ENCODE peak calls at places on chromosome 20, in six cellular contexts. One of them, this sample, is unnamed. For H3K9me3, the result is how much of the 10 kb centered on the place peaks cover.

GRCh38 chr20:62388839-62389600 is 2.1 kb downstream of the RPS21 start:
- DNase-seq in HCT116: no peak
- DNase-seq in small intestine: no peak
- DNase-seq in naive thymus-derived CD4-positive, alpha-beta T cell: no peak
- DNase-seq in A549: no peak
- DNase-seq in H1: no peak
- DNase-seq in this sample: no peak

GRCh38 chr20:35117148-35117547 is 24.5 kb upstream of the TRPC4AP start:
- DNase-seq in naive thymus-derived CD4-positive, alpha-beta T cell: no peak
- DNase-seq in HCT116: no peak
- DNase-seq in H1: no peak
- DNase-seq in small intestine: no peak
- DNase-seq in A549: no peak
- DNase-seq in this sample: no peak

GRCh38 chr20:59342017-59342957 is 41.9 kb downstream of the EDN3 start:
- DNase-seq in A549: no peak
- DNase-seq in HCT116: no peak
- DNase-seq in naive thymus-derived CD4-positive, alpha-beta T cell: no peak
- DNase-seq in H1: no peak
- DNase-seq in small intestine: peak
- DNase-seq in this sample: no peak

GRCh38 chr20:6959900-6960312 is 192.4 kb downstream of the BMP2 start:
- DNase-seq in naive thymus-derived CD4-positive, alpha-beta T cell: no peak
- DNase-seq in HCT116: no peak
- DNase-seq in H1: no peak
- DNase-seq in small intestine: peak
- DNase-seq in A549: no peak
- DNase-seq in this sample: no peak

GRCh38 chr20:1301031-1301529 is 27.9 kb downstream of the SDCBP2 start:
- DNase-seq in naive thymus-derived CD4-positive, alpha-beta T cell: peak
- DNase-seq in H1: no peak
- DNase-seq in HCT116: peak
- DNase-seq in A549: no peak
- DNase-seq in small intestine: no peak
- DNase-seq in this sample: peak

GRCh38 chr20:20772492-20773047 is 60.1 kb upstream of the RALGAPA2 start:
- DNase-seq in naive thymus-derived CD4-positive, alpha-beta T cell: no peak
- DNase-seq in small intestine: no peak
- DNase-seq in H1: no peak
- DNase-seq in A549: no peak
- DNase-seq in HCT116: no peak
- DNase-seq in this sample: no peak

GRCh38 chr20:10671850-10672578 is 1.8 kb downstream of the JAG1 start:
- DNase-seq in A549: no peak
- DNase-seq in small intestine: peak
- DNase-seq in HCT116: no peak
- DNase-seq in naive thymus-derived CD4-positive, alpha-beta T cell: no peak
- DNase-seq in H1: no peak
- DNase-seq in this sample: peak

GRCh38 chr20:5848711-5849505 is 98.7 kb downstream of the SHLD1 start:
- DNase-seq in small intestine: no peak
- DNase-seq in A549: no peak
- DNase-seq in HCT116: no peak
- DNase-seq in H1: no peak
- DNase-seq in naive thymus-derived CD4-positive, alpha-beta T cell: no peak
- DNase-seq in this sample: no peak

GRCh38 chr20:48875914-48876240 is 45.6 kb upstream of the ARFGEF2 start:
- DNase-seq in H1: no peak
- DNase-seq in small intestine: no peak
- DNase-seq in HCT116: no peak
- DNase-seq in naive thymus-derived CD4-positive, alpha-beta T cell: no peak
- DNase-seq in A549: no peak
- DNase-seq in this sample: no peak

GRCh38 chr20:58308680-58309527 is 611 bp upstream of the RAB22A start:
- DNase-seq in naive thymus-derived CD4-positive, alpha-beta T cell: peak
- DNase-seq in small intestine: peak
- DNase-seq in HCT116: no peak
- DNase-seq in A549: peak
- DNase-seq in H1: no peak
- DNase-seq in this sample: peak

GRCh38 chr20:35129647-35130069 is 17.5 kb downstream of the EDEM2 start:
- DNase-seq in HCT116: no peak
- DNase-seq in H1: no peak
- DNase-seq in A549: no peak
- DNase-seq in naive thymus-derived CD4-positive, alpha-beta T cell: no peak
- DNase-seq in small intestine: peak
- DNase-seq in this sample: no peak

GRCh38 chr20:44966030-44966961 is at the start of gene STK4:
- DNase-seq in A549: peak
- DNase-seq in naive thymus-derived CD4-positive, alpha-beta T cell: peak
- DNase-seq in H1: peak
- DNase-seq in HCT116: peak
- DNase-seq in small intestine: peak
- DNase-seq in this sample: peak

GRCh38 chr20:40255368-40255767 is 433.7 kb downstream of the MAFB start:
- DNase-seq in small intestine: no peak
- DNase-seq in A549: no peak
- DNase-seq in H1: no peak
- DNase-seq in HCT116: no peak
- DNase-seq in naive thymus-derived CD4-positive, alpha-beta T cell: no peak
- DNase-seq in this sample: no peak

GRCh38 chr20:59020938-59021551 is 1.8 kb downstream of the TUBB1 start:
- DNase-seq in A549: no peak
- DNase-seq in naive thymus-derived CD4-positive, alpha-beta T cell: no peak
- DNase-seq in H1: no peak
- DNase-seq in small intestine: no peak
- DNase-seq in HCT116: no peak
- DNase-seq in this sample: no peak

GRCh38 chr20:54063998-54064676 is 6.3 kb downstream of the BCAS1 start:
- DNase-seq in naive thymus-derived CD4-positive, alpha-beta T cell: no peak
- DNase-seq in A549: no peak
- DNase-seq in H1: no peak
- DNase-seq in small intestine: no peak
- DNase-seq in HCT116: no peak
- DNase-seq in this sample: no peak

GRCh38 chr20:58712116-58712822 is 19.7 kb downstream of the NPEPL1 start:
- DNase-seq in A549: no peak
- DNase-seq in small intestine: no peak
- DNase-seq in HCT116: no peak
- DNase-seq in naive thymus-derived CD4-positive, alpha-beta T cell: no peak
- DNase-seq in H1: no peak
- DNase-seq in this sample: no peak

GRCh38 chr20:54479138-54479906 is 3.9 kb downstream of the DOK5 start:
- DNase-seq in small intestine: no peak
- DNase-seq in H1: no peak
- DNase-seq in naive thymus-derived CD4-positive, alpha-beta T cell: no peak
- DNase-seq in A549: no peak
- DNase-seq in HCT116: peak
- DNase-seq in this sample: no peak

GRCh38 chr20:51498765-51499540 is 43.6 kb downstream of the NFATC2 start:
- DNase-seq in naive thymus-derived CD4-positive, alpha-beta T cell: no peak
- DNase-seq in HCT116: no peak
- DNase-seq in A549: no peak
- DNase-seq in small intestine: no peak
- DNase-seq in H1: no peak
- DNase-seq in this sample: peak

GRCh38 chr20:64182146-64182865 is 18.1 kb downstream of the MYT1 start:
- DNase-seq in A549: no peak
- DNase-seq in HCT116: no peak
- DNase-seq in H1: no peak
- DNase-seq in small intestine: no peak
- DNase-seq in naive thymus-derived CD4-positive, alpha-beta T cell: no peak
- DNase-seq in this sample: no peak

GRCh38 chr20:62539208-62539607 is 63.4 kb upstream of the GATA5 start:
- DNase-seq in HCT116: no peak
- DNase-seq in A549: no peak
- DNase-seq in naive thymus-derived CD4-positive, alpha-beta T cell: no peak
- DNase-seq in small intestine: no peak
- DNase-seq in H1: no peak
- DNase-seq in this sample: no peak

GRCh38 chr20:19975436-19975799 is 41.7 kb upstream of the NAA20 start:
- DNase-seq in A549: peak
- DNase-seq in H1: no peak
- DNase-seq in HCT116: no peak
- DNase-seq in naive thymus-derived CD4-positive, alpha-beta T cell: no peak
- DNase-seq in small intestine: no peak
- DNase-seq in this sample: no peak

GRCh38 chr20:17655286-17655651 is 26.8 kb downstream of the RRBP1 start:
- DNase-seq in small intestine: no peak
- DNase-seq in HCT116: no peak
- DNase-seq in H1: no peak
- DNase-seq in naive thymus-derived CD4-positive, alpha-beta T cell: no peak
- DNase-seq in A549: no peak
- DNase-seq in this sample: peak

GRCh38 chr20:4820833-4821518 is 99.3 kb downstream of the PRND start:
- DNase-seq in H1: no peak
- DNase-seq in naive thymus-derived CD4-positive, alpha-beta T cell: no peak
- DNase-seq in small intestine: no peak
- DNase-seq in A549: peak
- DNase-seq in HCT116: no peak
- DNase-seq in this sample: no peak

GRCh38 chr20:10611357-10611756 is 62.4 kb downstream of the JAG1 start:
- DNase-seq in naive thymus-derived CD4-positive, alpha-beta T cell: no peak
- DNase-seq in H1: no peak
- DNase-seq in HCT116: no peak
- DNase-seq in small intestine: peak
- DNase-seq in A549: no peak
- DNase-seq in this sample: no peak

GRCh38 chr20:44134897-44135810 is 51.8 kb downstream of the JPH2 start:
- DNase-seq in A549: no peak
- DNase-seq in H1: no peak
- DNase-seq in naive thymus-derived CD4-positive, alpha-beta T cell: no peak
- DNase-seq in small intestine: no peak
- DNase-seq in HCT116: no peak
- DNase-seq in this sample: no peak

GRCh38 chr20:38962044-38962897 is at the start of gene DHX35:
- DNase-seq in H1: peak
- DNase-seq in HCT116: peak
- DNase-seq in A549: peak
- DNase-seq in small intestine: peak
- DNase-seq in naive thymus-derived CD4-positive, alpha-beta T cell: peak
- DNase-seq in this sample: peak

DNA sequence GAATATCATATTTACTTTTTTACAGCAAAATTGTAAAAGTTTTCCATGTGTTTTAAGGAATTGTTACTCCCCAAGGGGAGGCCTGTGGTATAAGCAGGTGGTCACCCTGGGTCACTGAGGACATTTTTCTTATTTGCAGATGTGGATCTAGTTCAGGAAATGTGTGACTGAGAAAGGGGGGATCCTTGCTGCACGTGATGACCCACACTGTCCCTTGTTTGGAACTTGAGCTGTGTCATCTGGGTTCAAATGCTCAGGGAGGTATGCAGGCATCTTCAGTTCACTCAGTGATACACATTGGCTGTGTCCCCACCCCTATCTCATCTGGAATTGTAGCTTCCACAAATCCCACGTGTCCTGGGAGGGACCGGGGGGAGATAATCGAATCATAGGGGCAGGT is 431.9 kb upstream of the CDH4 start:
- DNase-seq in HCT116: no peak
- DNase-seq in H1: no peak
- DNase-seq in small intestine: no peak
- DNase-seq in A549: no peak
- DNase-seq in naive thymus-derived CD4-positive, alpha-beta T cell: no peak
- DNase-seq in this sample: no peak
- H3K9me3 ChIP-seq in HCT116: under half
- H3K9me3 ChIP-seq in H1: under half
- H3K9me3 ChIP-seq in small intestine: under half
- H3K9me3 ChIP-seq in A549: under half
- H3K9me3 ChIP-seq in naive thymus-derived CD4-positive, alpha-beta T cell: under half
- H3K9me3 ChIP-seq in this sample: under half

GRCh38 chr20:24895898-24896658 is 53.0 kb upstream of the CST7 start:
- DNase-seq in small intestine: no peak
- DNase-seq in HCT116: no peak
- DNase-seq in A549: no peak
- DNase-seq in naive thymus-derived CD4-positive, alpha-beta T cell: no peak
- DNase-seq in H1: no peak
- DNase-seq in this sample: no peak

GRCh38 chr20:24897974-24898373 is 51.1 kb upstream of the CST7 start:
- DNase-seq in naive thymus-derived CD4-positive, alpha-beta T cell: no peak
- DNase-seq in small intestine: no peak
- DNase-seq in A549: no peak
- DNase-seq in H1: no peak
- DNase-seq in HCT116: no peak
- DNase-seq in this sample: no peak

GRCh38 chr20:24896984-24897383 is 52.1 kb upstream of the CST7 start:
- DNase-seq in naive thymus-derived CD4-positive, alpha-beta T cell: no peak
- DNase-seq in HCT116: no peak
- DNase-seq in small intestine: no peak
- DNase-seq in H1: no peak
- DNase-seq in A549: no peak
- DNase-seq in this sample: no peak

GRCh38 chr20:24894967-24895366 is 54.1 kb upstream of the CST7 start:
- DNase-seq in A549: no peak
- DNase-seq in HCT116: no peak
- DNase-seq in H1: no peak
- DNase-seq in small intestine: no peak
- DNase-seq in naive thymus-derived CD4-positive, alpha-beta T cell: no peak
- DNase-seq in this sample: no peak

GRCh38 chr20:24899153-24899552 is 49.9 kb upstream of the CST7 start:
- DNase-seq in H1: no peak
- DNase-seq in naive thymus-derived CD4-positive, alpha-beta T cell: no peak
- DNase-seq in HCT116: no peak
- DNase-seq in A549: no peak
- DNase-seq in small intestine: no peak
- DNase-seq in this sample: no peak
- H3K9me3 ChIP-seq in H1: under half
- H3K9me3 ChIP-seq in naive thymus-derived CD4-positive, alpha-beta T cell: under half
- H3K9me3 ChIP-seq in HCT116: under half
- H3K9me3 ChIP-seq in A549: under half
- H3K9me3 ChIP-seq in small intestine: under half
- H3K9me3 ChIP-seq in this sample: under half

GRCh38 chr20:15600565-15600964 is 972.7 kb downstream of the KIF16B start:
- DNase-seq in H1: no peak
- DNase-seq in naive thymus-derived CD4-positive, alpha-beta T cell: no peak
- DNase-seq in A549: no peak
- DNase-seq in HCT116: no peak
- DNase-seq in small intestine: no peak
- DNase-seq in this sample: no peak
- H3K9me3 ChIP-seq in H1: under half
- H3K9me3 ChIP-seq in naive thymus-derived CD4-positive, alpha-beta T cell: under half
- H3K9me3 ChIP-seq in A549: under half
- H3K9me3 ChIP-seq in HCT116: under half
- H3K9me3 ChIP-seq in small intestine: under half
- H3K9me3 ChIP-seq in this sample: under half

DNA sequence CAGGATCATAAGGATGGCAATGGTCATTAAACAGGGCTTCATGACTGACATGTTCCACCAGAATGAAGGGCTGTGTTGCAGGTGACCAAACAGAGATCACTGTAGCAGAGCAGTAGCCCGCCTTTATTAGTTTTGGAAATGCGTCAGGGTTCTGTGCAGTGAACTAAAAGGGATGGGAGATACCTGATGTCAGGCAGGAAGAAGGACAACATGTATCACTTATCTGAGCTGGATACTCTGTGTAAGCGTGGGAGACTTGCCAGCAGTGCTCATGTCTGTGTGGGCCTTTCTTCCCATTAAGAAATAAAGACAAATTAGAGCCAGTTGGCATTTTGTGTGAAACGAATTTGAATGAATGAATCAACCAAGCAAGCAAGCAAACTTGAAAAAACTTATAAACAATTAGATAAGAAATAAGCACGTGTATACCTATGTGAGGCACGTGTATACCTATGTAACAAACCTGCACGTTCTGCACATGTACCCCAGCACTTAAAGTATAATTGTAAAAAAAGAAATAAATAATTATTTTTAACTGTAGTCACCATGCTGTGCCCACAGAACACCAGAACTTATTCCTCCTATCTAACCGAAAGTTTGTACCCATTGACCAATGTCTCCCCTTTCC is at the start of gene DEFB116:
- DNase-seq in HCT116: no peak
- DNase-seq in small intestine: no peak
- DNase-seq in A549: no peak
- DNase-seq in naive thymus-derived CD4-positive, alpha-beta T cell: no peak
- DNase-seq in H1: no peak
- DNase-seq in this sample: no peak
- H3K9me3 ChIP-seq in HCT116: under half
- H3K9me3 ChIP-seq in small intestine: under half
- H3K9me3 ChIP-seq in A549: under half
- H3K9me3 ChIP-seq in naive thymus-derived CD4-positive, alpha-beta T cell: under half
- H3K9me3 ChIP-seq in H1: half or more
- H3K9me3 ChIP-seq in this sample: under half